ENCODE peak calls at places on chromosomes 12 and 14, in six cellular contexts. One of them, this sample, is unnamed.
A peak's percentile ranks its signal among the peaks of the same experiment; 100 is the strongest.

GRCh38 chr12:77047341-77048202 is 17.8 kb downstream of the E2F7 start:
- DNase-seq in AG04450: no peak
- DNase-seq in A549: no peak
- DNase-seq in K562: no peak
- DNase-seq in HepG2: no peak
- DNase-seq in fibroblast of pulmonary artery: no peak
- DNase-seq in this sample: no peak

GRCh38 chr12:100464529-100464928 is 9.1 kb upstream of the NR1H4 start:
- DNase-seq in AG04450: no peak
- DNase-seq in K562: no peak
- DNase-seq in HepG2: peak; percentile 67
- DNase-seq in fibroblast of pulmonary artery: no peak
- DNase-seq in A549: no peak
- DNase-seq in this sample: no peak

GRCh38 chr12:110860833-110861291 is 14.1 kb downstream of the CCDC63 start:
- DNase-seq in AG04450: no peak
- DNase-seq in K562: no peak
- DNase-seq in A549: no peak
- DNase-seq in fibroblast of pulmonary artery: peak; percentile 27
- DNase-seq in HepG2: no peak
- DNase-seq in this sample: no peak

GRCh38 chr14:54610051-54610977 is 43.4 kb downstream of the SAMD4A start:
- DNase-seq in A549: no peak
- DNase-seq in HepG2: no peak
- DNase-seq in fibroblast of pulmonary artery: peak; percentile 44
- DNase-seq in K562: no peak
- DNase-seq in AG04450: no peak
- DNase-seq in this sample: no peak

GRCh38 chr12:131894981-131895639 is 688 bp downstream of the ULK1 start:
- DNase-seq in AG04450: no peak
- DNase-seq in A549: peak; percentile 49
- DNase-seq in fibroblast of pulmonary artery: no peak
- DNase-seq in HepG2: no peak
- DNase-seq in K562: no peak
- DNase-seq in this sample: no peak

GRCh38 chr14:54625158-54625557 is 58.2 kb downstream of the SAMD4A start:
- DNase-seq in HepG2: no peak
- DNase-seq in AG04450: peak; percentile 64
- DNase-seq in A549: no peak
- DNase-seq in K562: no peak
- DNase-seq in fibroblast of pulmonary artery: peak; percentile 42
- DNase-seq in this sample: no peak

GRCh38 chr14:77882098-77882497 is 82.2 kb downstream of the ADCK1 start:
- DNase-seq in AG04450: no peak
- DNase-seq in HepG2: no peak
- DNase-seq in fibroblast of pulmonary artery: peak; percentile 5
- DNase-seq in A549: peak; percentile 22
- DNase-seq in K562: no peak
- DNase-seq in this sample: no peak

GRCh38 chr12:30973830-30974229 is 47.3 kb downstream of the TSPAN11 start:
- DNase-seq in A549: no peak
- DNase-seq in HepG2: no peak
- DNase-seq in AG04450: no peak
- DNase-seq in K562: no peak
- DNase-seq in fibroblast of pulmonary artery: no peak
- DNase-seq in this sample: no peak

GRCh38 chr12:12791756-12792346 is 6.4 kb downstream of the APOLD1 start:
- DNase-seq in AG04450: no peak
- DNase-seq in fibroblast of pulmonary artery: no peak
- DNase-seq in K562: no peak
- DNase-seq in A549: peak; percentile 23
- DNase-seq in HepG2: no peak
- DNase-seq in this sample: peak; percentile 71

GRCh38 chr12:51820721-51821422 is 27.6 kb downstream of the FIGNL2 start:
- DNase-seq in HepG2: no peak
- DNase-seq in fibroblast of pulmonary artery: peak; percentile 42
- DNase-seq in A549: peak; percentile 86
- DNase-seq in AG04450: peak; percentile 36
- DNase-seq in K562: peak; percentile 36
- DNase-seq in this sample: no peak

GRCh38 chr12:8018666-8019581 is 13.6 kb upstream of the FOXJ2 start:
- DNase-seq in K562: peak; percentile 67
- DNase-seq in HepG2: peak; percentile 43
- DNase-seq in fibroblast of pulmonary artery: no peak
- DNase-seq in A549: no peak
- DNase-seq in AG04450: no peak
- DNase-seq in this sample: no peak

GRCh38 chr12:6267007-6267721 is 43.3 kb upstream of the PLEKHG6 start:
- DNase-seq in A549: no peak
- DNase-seq in AG04450: no peak
- DNase-seq in HepG2: no peak
- DNase-seq in fibroblast of pulmonary artery: no peak
- DNase-seq in K562: no peak
- DNase-seq in this sample: peak; percentile 23
- TF ChIP-seq CTCF in A549: no peak
- TF ChIP-seq CTCF in AG04450: no peak
- TF ChIP-seq CTCF in HepG2: peak; percentile 54
- TF ChIP-seq CTCF in fibroblast of pulmonary artery: no peak
- TF ChIP-seq CTCF in K562: no peak
- TF ChIP-seq CTCF in this sample: no peak

GRCh38 chr14:72925815-72926291 is 411 bp upstream of the DCAF4 start:
- DNase-seq in fibroblast of pulmonary artery: no peak
- DNase-seq in AG04450: no peak
- DNase-seq in HepG2: no peak
- DNase-seq in K562: no peak
- DNase-seq in A549: no peak
- DNase-seq in this sample: no peak
- H3K4me3 ChIP-seq in fibroblast of pulmonary artery: peak overlapping the region; percentile 74
- H3K4me3 ChIP-seq in AG04450: peak overlapping the region; percentile 70
- H3K4me3 ChIP-seq in HepG2: peak overlapping the region; percentile 41
- H3K4me3 ChIP-seq in K562: peak overlapping the region; percentile 90
- H3K4me3 ChIP-seq in A549: peak overlapping the region; percentile 67
- H3K4me3 ChIP-seq in this sample: peak overlapping the region; percentile 85

GRCh38 chr12:57984629-57985151 is 43.3 kb downstream of the ATP23 start:
- DNase-seq in K562: no peak
- DNase-seq in fibroblast of pulmonary artery: no peak
- DNase-seq in A549: no peak
- DNase-seq in AG04450: no peak
- DNase-seq in HepG2: no peak
- DNase-seq in this sample: no peak

GRCh38 chr12:57983858-57984505 is 42.6 kb downstream of the ATP23 start:
- DNase-seq in fibroblast of pulmonary artery: no peak
- DNase-seq in A549: no peak
- DNase-seq in HepG2: no peak
- DNase-seq in AG04450: no peak
- DNase-seq in K562: no peak
- DNase-seq in this sample: no peak

GRCh38 chr12:57989837-57990236 is 48.5 kb downstream of the ATP23 start:
- DNase-seq in K562: no peak
- DNase-seq in A549: no peak
- DNase-seq in HepG2: no peak
- DNase-seq in AG04450: no peak
- DNase-seq in fibroblast of pulmonary artery: no peak
- DNase-seq in this sample: no peak

GRCh38 chr12:57983150-57983857 is 41.9 kb downstream of the ATP23 start:
- DNase-seq in HepG2: peak; percentile 12
- DNase-seq in fibroblast of pulmonary artery: peak; percentile 77
- DNase-seq in AG04450: peak; percentile 32
- DNase-seq in K562: peak; percentile 55
- DNase-seq in A549: peak; percentile 68
- DNase-seq in this sample: peak; percentile 53

GRCh38 chr12:57985685-57986084 is 44.3 kb downstream of the ATP23 start:
- DNase-seq in A549: no peak
- DNase-seq in fibroblast of pulmonary artery: peak; percentile 15
- DNase-seq in K562: no peak
- DNase-seq in HepG2: no peak
- DNase-seq in AG04450: no peak
- DNase-seq in this sample: no peak
- TF ChIP-seq CTCF in A549: no peak
- TF ChIP-seq CTCF in fibroblast of pulmonary artery: no peak
- TF ChIP-seq CTCF in K562: no peak
- TF ChIP-seq CTCF in HepG2: no peak
- TF ChIP-seq CTCF in AG04450: no peak
- TF ChIP-seq CTCF in this sample: no peak

DNA sequence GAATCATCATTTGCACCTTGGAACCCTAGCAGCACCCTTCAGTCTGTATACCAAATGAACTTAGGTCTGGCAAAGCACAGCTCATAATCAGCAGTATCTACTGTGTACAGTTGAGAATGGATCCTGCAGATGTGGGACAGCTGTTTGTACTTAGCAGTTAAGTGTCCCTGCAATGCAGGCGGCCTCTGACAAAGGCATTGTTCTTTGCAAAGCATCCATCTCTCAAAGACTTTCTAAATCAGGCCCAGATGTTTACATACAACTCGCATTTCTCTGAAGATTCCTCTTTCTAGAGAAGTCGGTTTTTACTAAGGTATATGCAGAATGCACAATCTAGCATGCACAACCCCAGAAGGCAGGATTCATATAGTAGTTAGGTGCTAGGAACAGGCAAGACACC is 170.5 kb upstream of the RBM19 start:
- DNase-seq in AG04450: no peak
- DNase-seq in HepG2: no peak
- DNase-seq in fibroblast of pulmonary artery: no peak
- DNase-seq in A549: no peak
- DNase-seq in K562: no peak
- DNase-seq in this sample: no peak
- H3K4me3 ChIP-seq in AG04450: no peak overlapping the region
- H3K4me3 ChIP-seq in HepG2: no peak overlapping the region
- H3K4me3 ChIP-seq in fibroblast of pulmonary artery: no peak overlapping the region
- H3K4me3 ChIP-seq in A549: no peak overlapping the region
- H3K4me3 ChIP-seq in K562: no peak overlapping the region
- H3K4me3 ChIP-seq in this sample: no peak overlapping the region

GRCh38 chr14:104794641-104795467 is 694 bp downstream of the AKT1 start:
- DNase-seq in AG04450: no peak
- DNase-seq in fibroblast of pulmonary artery: no peak
- DNase-seq in A549: no peak
- DNase-seq in K562: peak; percentile 43
- DNase-seq in HepG2: no peak
- DNase-seq in this sample: no peak
- TF ChIP-seq CTCF in AG04450: no peak
- TF ChIP-seq CTCF in fibroblast of pulmonary artery: no peak
- TF ChIP-seq CTCF in A549: no peak
- TF ChIP-seq CTCF in K562: peak; percentile 5
- TF ChIP-seq CTCF in HepG2: peak; percentile 37
- TF ChIP-seq CTCF in this sample: no peak

DNA sequence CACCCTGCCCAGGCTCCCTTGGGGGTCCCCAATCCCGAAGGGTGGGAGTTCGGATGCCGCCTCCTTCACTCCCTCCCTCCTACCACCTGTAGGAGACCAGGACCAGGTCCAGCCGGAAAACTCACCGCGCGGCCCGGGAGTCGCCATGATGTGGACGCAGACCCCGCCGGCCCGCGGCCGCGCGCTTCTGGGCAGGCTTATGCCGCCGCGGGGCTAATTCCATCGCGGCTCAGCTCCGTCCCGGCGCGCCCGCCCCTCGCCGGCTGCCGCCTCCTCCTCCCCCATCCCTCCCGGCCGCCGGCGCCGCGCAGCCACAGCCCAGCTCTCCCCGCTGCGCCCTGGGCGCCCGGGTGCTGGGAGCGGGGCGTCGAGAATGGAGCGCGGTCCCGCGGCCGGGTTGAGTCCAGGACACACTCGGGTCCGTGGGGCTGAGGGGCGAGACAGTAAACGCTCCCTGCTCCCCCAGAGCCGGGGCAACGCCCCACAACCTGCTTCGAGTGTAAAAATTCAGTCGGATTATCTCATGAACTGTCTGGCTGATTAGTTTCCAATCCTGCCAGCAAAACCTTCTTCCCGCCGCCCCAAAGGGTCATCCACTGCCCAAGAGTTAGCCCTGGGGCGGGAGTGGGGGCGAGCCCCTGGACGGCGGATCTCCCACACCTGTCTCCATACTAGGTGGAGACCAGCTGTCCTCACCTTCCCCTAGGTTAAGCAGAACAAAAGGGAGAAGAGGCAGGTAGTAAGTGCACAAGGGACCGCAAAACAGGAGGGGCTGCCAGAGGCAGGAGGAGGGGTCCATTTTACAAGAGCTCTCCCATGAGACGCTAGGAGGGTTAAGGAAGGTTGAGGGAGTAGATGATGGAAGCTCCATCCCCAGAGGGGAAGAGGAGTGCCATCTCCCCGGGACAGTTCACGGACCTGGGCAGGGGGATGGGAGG is at the start of gene ANO2:
- DNase-seq in A549: no peak
- DNase-seq in fibroblast of pulmonary artery: no peak
- DNase-seq in HepG2: no peak
- DNase-seq in K562: no peak
- DNase-seq in AG04450: no peak
- DNase-seq in this sample: no peak
- H3K4me3 ChIP-seq in A549: peak within 1 kb of the TSS; percentile 48
- H3K4me3 ChIP-seq in fibroblast of pulmonary artery: peak within 1 kb of the TSS; percentile 28
- H3K4me3 ChIP-seq in HepG2: no peak within 1 kb of the TSS
- H3K4me3 ChIP-seq in K562: no peak within 1 kb of the TSS
- H3K4me3 ChIP-seq in AG04450: peak within 1 kb of the TSS; percentile 43
- H3K4me3 ChIP-seq in this sample: peak within 1 kb of the TSS; percentile 45

GRCh38 chr12:38912116-38912515 is 6.7 kb upstream of the CPNE8 start:
- DNase-seq in HepG2: no peak
- DNase-seq in K562: no peak
- DNase-seq in A549: no peak
- DNase-seq in fibroblast of pulmonary artery: no peak
- DNase-seq in AG04450: no peak
- DNase-seq in this sample: no peak

GRCh38 chr12:38906482-38907170 is 1.2 kb upstream of the CPNE8 start:
- DNase-seq in A549: peak; percentile 88
- DNase-seq in fibroblast of pulmonary artery: peak; percentile 88
- DNase-seq in K562: peak; percentile 83
- DNase-seq in AG04450: no peak
- DNase-seq in HepG2: peak; percentile 45
- DNase-seq in this sample: peak; percentile 57

GRCh38 chr12:38907171-38907923 is 2.0 kb upstream of the CPNE8 start:
- DNase-seq in A549: no peak
- DNase-seq in AG04450: no peak
- DNase-seq in K562: no peak
- DNase-seq in fibroblast of pulmonary artery: no peak
- DNase-seq in HepG2: no peak
- DNase-seq in this sample: no peak

GRCh38 chr12:38915783-38916182 is 10.4 kb upstream of the CPNE8 start:
- DNase-seq in AG04450: no peak
- DNase-seq in A549: no peak
- DNase-seq in HepG2: no peak
- DNase-seq in K562: no peak
- DNase-seq in fibroblast of pulmonary artery: no peak
- DNase-seq in this sample: no peak

DNA sequence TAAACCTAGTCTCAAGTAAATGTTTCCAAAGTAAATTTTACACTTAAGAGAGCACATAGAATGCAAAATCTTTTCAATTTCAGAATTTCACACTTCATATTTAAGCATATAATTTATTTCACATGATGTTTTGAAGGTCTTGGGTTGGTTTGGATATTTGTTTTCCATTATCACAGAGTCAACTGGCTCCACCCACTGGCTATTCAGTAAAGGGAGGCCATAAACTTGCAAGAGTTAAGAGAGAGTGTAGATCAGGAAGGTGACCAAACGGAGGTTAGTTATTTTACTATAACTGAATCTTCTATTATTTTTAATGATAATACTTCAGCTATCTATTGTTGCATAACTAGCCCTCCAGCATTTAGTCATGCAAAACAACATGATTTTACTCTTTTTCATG is 6.2 kb upstream of the CPNE8 start:
- DNase-seq in A549: no peak
- DNase-seq in AG04450: no peak
- DNase-seq in fibroblast of pulmonary artery: no peak
- DNase-seq in K562: no peak
- DNase-seq in HepG2: no peak
- DNase-seq in this sample: no peak
- TF ChIP-seq CTCF in A549: peak; percentile 39
- TF ChIP-seq CTCF in AG04450: no peak
- TF ChIP-seq CTCF in fibroblast of pulmonary artery: no peak
- TF ChIP-seq CTCF in K562: peak; percentile 18
- TF ChIP-seq CTCF in HepG2: peak; percentile 10
- TF ChIP-seq CTCF in this sample: no peak

This sample was measured in astrocyte of the cerebellum.